ENCODE peak calls at places on chromosomes 5 and 9, in five cellular contexts. A is HCT116, O is GM12878, M is H1, N is K562. K is an unnamed sample.

GRCh38 chr5:45521067-45521466 is 175.1 kb downstream of the HCN1 start:
- DNase-seq in A (peak), N (no peak), O (no peak), M (peak), K (peak)

GRCh38 chr9:124228516-124228915 is 29.2 kb upstream of the NEK6 start:
- DNase-seq in O (no peak), A (no peak), N (no peak), M (no peak), K (no peak)

GRCh38 chr9:86176468-86176867 is 77.1 kb upstream of the GOLM1 start:
- DNase-seq in O (no peak), A (no peak), N (no peak), M (no peak), K (no peak)

GRCh38 chr9:97307500-97308163 is at the start of gene CCDC180:
- DNase-seq in M (peak), O (no peak), A (no peak), N (no peak), K (peak)

GRCh38 chr5:128487041-128487440 is 51.0 kb downstream of the FBN2 start:
- DNase-seq in A (no peak), N (no peak), M (no peak), O (no peak), K (no peak)

GRCh38 chr5:6446626-6447309 is 1.9 kb upstream of the UBE2QL1 start:
- DNase-seq in M (no peak), A (no peak), O (no peak), N (no peak), K (peak)

GRCh38 chr9:111743275-111743674 is 51.5 kb downstream of the SHOC1 start:
- DNase-seq in A (peak), O (no peak), N (no peak), M (no peak), K (no peak)

GRCh38 chr9:84850830-84851372 is 181.4 kb downstream of the NTRK2 start:
- DNase-seq in N (no peak), M (no peak), A (no peak), O (no peak), K (no peak)

GRCh38 chr5:160471761-160472160 is 50.1 kb downstream of the PTTG1 start:
- DNase-seq in O (no peak), A (no peak), M (no peak), N (no peak), K (no peak)

GRCh38 chr9:82670000-82670399 is 392.9 kb downstream of the RASEF start:
- DNase-seq in O (no peak), A (no peak), M (no peak), N (no peak), K (no peak)

GRCh38 chr5:156386976-156387375 is 60.0 kb downstream of the SGCD start:
- DNase-seq in M (no peak), A (no peak), O (no peak), N (no peak), K (no peak)

GRCh38 chr9:104905153-104905901 is 22.6 kb downstream of the ABCA1 start:
- DNase-seq in M (no peak), O (no peak), A (no peak), N (no peak), K (no peak)

GRCh38 chr5:84384604-84385575 is at the start of gene EDIL3:
- DNase-seq in O (no peak), N (no peak), A (no peak), M (peak), K (peak)

GRCh38 chr5:11642398-11642797 is 261.8 kb downstream of the CTNND2 start:
- DNase-seq in M (no peak), A (no peak), N (no peak), O (no peak), K (no peak)

GRCh38 chr5:149217802-149218153 is 53.9 kb upstream of the AFAP1L1 start:
- DNase-seq in N (no peak), O (no peak), A (no peak), M (no peak), K (no peak)

GRCh38 chr5:159448-160172 is 31.7 kb upstream of the LRRC14B start:
- DNase-seq in O (no peak), A (no peak), M (no peak), N (no peak), K (no peak)

GRCh38 chr5:94375801-94376200 is 242.6 kb downstream of the KIAA0825 start:
- DNase-seq in O (no peak), A (no peak), M (no peak), N (no peak), K (no peak)

GRCh38 chr9:135301271-135302263 is 178.0 kb upstream of the PPP1R26 start:
- DNase-seq in N (no peak), M (peak), O (no peak), A (no peak), K (no peak)

GRCh38 chr5:148290271-148291195 is 21.7 kb upstream of the SPINK7 start:
- DNase-seq in N (no peak), O (no peak), M (no peak), A (peak), K (peak)

GRCh38 chr9:5389109-5389732 is 48.5 kb downstream of the PLGRKT start:
- DNase-seq in N (no peak), M (no peak), O (peak), A (no peak), K (no peak)

GRCh38 chr9:137174722-137175293 is 3.0 kb upstream of the TMEM210 start:
- DNase-seq in O (no peak), M (peak), A (no peak), N (peak), K (peak)

GRCh38 chr9:3992924-3993323 is 306.9 kb downstream of the GLIS3 start:
- DNase-seq in N (no peak), A (no peak), M (no peak), O (no peak), K (no peak)

GRCh38 chr9:126880947-126881332 is 20.5 kb downstream of the ZBTB34 start:
- DNase-seq in N (no peak), M (no peak), O (no peak), A (no peak), K (no peak)

GRCh38 chr9:123999668-124000067 is 11.9 kb upstream of the LHX2 start:
- DNase-seq in A (no peak), N (no peak), M (peak), O (no peak), K (peak)

GRCh38 chr5:58393716-58394115 is 66.2 kb downstream of the PLK2 start:
- DNase-seq in A (no peak), M (no peak), O (no peak), N (no peak), K (no peak)

GRCh38 chr9:87898151-87898550 is 15.5 kb downstream of the SPATA31E1 start:
- DNase-seq in N (no peak), M (no peak), O (no peak), A (no peak), K (no peak)

GRCh38 chr5:137205237-137205636 is 293.9 kb downstream of the SPOCK1 start:
- DNase-seq in M (no peak), N (no peak), A (no peak), O (no peak), K (no peak)

GRCh38 chr5:434443-435146 is 8.4 kb upstream of the EXOC3 start:
- DNase-seq in M (no peak), A (no peak), O (no peak), N (no peak), K (no peak)

GRCh38 chr9:7909537-7909936 is 110.0 kb upstream of the DMAC1 start:
- DNase-seq in O (no peak), A (no peak), M (no peak), N (no peak), K (no peak)

GRCh38 chr9:70478963-70479641 is 64.6 kb upstream of the KLF9 start:
- DNase-seq in O (no peak), A (no peak), N (no peak), M (no peak), K (no peak)

GRCh38 chr5:143248822-143249579 is 154.5 kb downstream of the NR3C1 start:
- DNase-seq in M (no peak), N (peak), O (no peak), A (no peak), K (no peak)

GRCh38 chr5:119864286-119864685 is 234.9 kb downstream of the FAM170A start:
- DNase-seq in M (no peak), O (no peak), N (no peak), A (no peak), K (no peak)

DNA sequence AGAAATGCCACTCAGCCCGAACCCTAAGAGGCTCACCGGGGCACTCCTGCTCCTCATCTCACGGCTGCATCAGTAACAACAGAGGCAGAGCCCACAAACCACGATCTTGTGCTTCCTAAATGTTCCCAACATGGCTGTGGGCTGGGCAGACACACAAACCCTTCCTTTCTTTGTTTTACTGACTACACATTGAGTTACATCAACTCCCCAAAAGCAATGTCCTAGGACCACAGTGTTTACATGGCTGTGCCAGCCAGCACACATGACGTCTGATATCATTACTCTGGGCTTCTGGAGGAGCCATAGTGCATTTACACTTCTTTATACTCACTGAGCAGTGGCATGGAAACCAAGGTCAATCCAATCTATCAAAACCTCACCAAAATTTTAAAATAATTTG is 101.4 kb downstream of the LHFPL2 start:
- DNase-seq in A (no peak), M (no peak), O (no peak), N (no peak), K (no peak)
- TF ChIP-seq POLR2AphosphoS5 in A (no peak), M (no peak), O (no peak), N (no peak), K (no peak)

GRCh38 chr5:107457138-107457537 is 213.6 kb downstream of the EFNA5 start:
- DNase-seq in A (no peak), M (no peak), N (no peak), O (no peak), K (no peak)
- H3K4me2 ChIP-seq in A (no peak), M (no peak), N (no peak), O (no peak), K (no peak)

GRCh38 chr5:80192507-80193241 is 63.2 kb downstream of the SERINC5 start:
- DNase-seq in O (no peak), M (no peak), N (no peak), A (no peak), K (no peak)

GRCh38 chr5:80193421-80193820 is 62.4 kb downstream of the SERINC5 start:
- DNase-seq in O (no peak), N (no peak), M (no peak), A (no peak), K (no peak)

GRCh38 chr5:80195837-80196400 is 59.9 kb downstream of the SERINC5 start:
- DNase-seq in N (no peak), M (no peak), O (no peak), A (no peak), K (no peak)

GRCh38 chr5:80191991-80192398 is 63.9 kb downstream of the SERINC5 start:
- DNase-seq in N (peak), A (no peak), O (no peak), M (no peak), K (peak)

GRCh38 chr5:80194470-80194869 is 61.4 kb downstream of the SERINC5 start:
- DNase-seq in M (no peak), A (no peak), N (no peak), O (no peak), K (no peak)
- H3K27ac ChIP-seq in M (no peak), A (no peak), N (no peak), O (no peak), K (peak)

DNA sequence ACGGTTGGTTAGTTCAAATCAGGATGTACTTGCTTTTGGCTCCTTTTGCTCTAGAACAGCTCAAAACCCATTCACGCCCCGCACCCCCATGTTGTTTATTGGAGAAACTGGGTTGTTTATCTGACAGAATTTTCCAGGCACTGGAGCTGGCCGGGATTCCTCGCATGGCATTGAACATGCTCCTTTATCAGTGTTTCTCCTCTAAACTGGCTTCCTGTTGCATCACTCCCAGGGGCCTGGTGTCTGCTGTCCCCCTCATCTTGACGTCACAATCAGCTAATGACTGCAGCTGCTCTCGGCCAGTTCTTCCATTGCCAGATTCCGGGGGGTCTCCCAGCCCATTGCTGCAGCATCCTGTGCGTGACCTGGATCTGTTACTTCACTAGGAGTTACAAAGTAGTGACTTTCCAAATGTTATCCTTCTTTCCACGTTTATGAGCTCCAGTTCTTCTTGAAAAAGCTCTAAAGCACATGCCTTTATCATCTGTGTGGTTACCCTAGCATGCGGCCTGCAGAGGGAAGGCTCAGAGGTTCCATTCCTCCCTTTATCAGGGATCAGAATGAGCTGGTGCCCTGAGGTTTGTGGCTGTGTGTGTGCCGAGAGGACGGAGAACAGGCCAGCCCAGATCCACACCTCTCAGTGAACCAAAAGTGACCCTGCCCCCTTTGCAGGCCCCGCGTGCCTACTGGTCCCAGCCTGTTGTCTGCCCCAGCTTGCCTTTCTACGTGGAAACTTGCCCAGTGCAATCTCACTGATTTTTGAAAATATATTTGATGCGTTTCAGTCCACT is 27.4 kb downstream of the FAM163B start:
- DNase-seq in A (no peak), M (no peak), N (no peak), O (no peak), K (no peak)
- TF ChIP-seq POLR2AphosphoS5 in A (no peak), M (no peak), N (no peak), O (no peak), K (no peak)

DNA sequence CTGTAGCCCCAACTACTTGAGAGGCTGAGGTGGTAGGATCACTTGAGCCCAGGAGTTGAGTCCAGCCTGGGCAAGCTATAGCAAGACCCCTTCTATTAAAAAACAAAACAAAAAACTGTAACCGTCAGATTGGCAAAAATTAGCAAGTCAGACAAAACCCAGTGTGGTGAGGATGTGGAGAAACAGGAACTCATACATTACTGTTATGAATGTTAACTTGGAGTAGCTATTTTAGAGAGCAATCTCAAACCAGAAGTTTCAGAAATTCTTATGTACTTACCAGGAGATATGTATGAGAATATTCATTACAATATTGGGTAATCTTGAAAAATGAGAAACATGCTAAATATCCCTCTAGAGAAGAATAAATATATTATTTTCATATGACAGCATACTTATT is 120.3 kb downstream of the INVS start:
- DNase-seq in A (no peak), M (no peak), O (peak), N (no peak), K (no peak)
- H3K4me2 ChIP-seq in A (no peak), M (no peak), O (peak), N (no peak), K (no peak)

GRCh38 chr5:172945151-172945550 is 14.1 kb upstream of the RPL26L1 start:
- DNase-seq in M (no peak), N (no peak), O (no peak), A (no peak), K (no peak)
- H3K27ac ChIP-seq in M (no peak), N (no peak), O (no peak), A (no peak), K (no peak)

GRCh38 chr9:76372345-76372744 is 21.9 kb downstream of the RFK start:
- DNase-seq in N (no peak), O (no peak), A (no peak), M (no peak), K (no peak)

GRCh38 chr9:76377791-76378190 is 16.4 kb downstream of the RFK start:
- DNase-seq in N (no peak), O (no peak), A (no peak), M (no peak), K (no peak)

GRCh38 chr9:76373777-76374474 is 20.3 kb downstream of the RFK start:
- DNase-seq in M (no peak), O (no peak), N (no peak), A (no peak), K (no peak)

GRCh38 chr9:76373173-76373771 is 21.0 kb downstream of the RFK start:
- DNase-seq in M (no peak), N (no peak), A (no peak), O (no peak), K (no peak)

GRCh38 chr9:76374702-76375543 is 19.3 kb downstream of the RFK start:
- DNase-seq in O (no peak), M (no peak), A (no peak), N (peak), K (peak)
- TF ChIP-seq POLR2AphosphoS5 in O (no peak), M (no peak), A (no peak), N (no peak), K (no peak)

DNA sequence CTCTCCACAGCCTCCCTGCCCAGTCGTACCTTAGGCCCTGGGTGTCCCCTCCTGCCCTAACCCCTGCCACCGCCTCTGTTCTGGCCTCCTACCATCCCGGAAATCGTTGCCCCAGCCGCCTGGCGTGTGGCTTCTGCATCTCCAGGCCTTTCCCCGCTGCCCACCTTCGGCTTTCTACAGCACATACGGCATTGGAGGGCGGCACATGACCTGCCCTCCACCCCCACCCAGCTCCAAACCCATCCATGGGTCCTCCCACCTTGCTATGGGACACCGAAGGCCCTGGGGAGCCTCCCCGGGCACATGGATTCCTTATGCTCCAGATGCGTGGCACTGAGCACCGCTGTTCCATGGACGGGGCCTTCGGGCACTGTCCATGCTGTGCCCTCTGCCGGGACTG is 32.0 kb downstream of the FGF18 start:
- DNase-seq in A (no peak), O (no peak), N (no peak), M (no peak), K (no peak)
- H3K4me2 ChIP-seq in A (peak), O (no peak), N (no peak), M (peak), K (peak)

DNA sequence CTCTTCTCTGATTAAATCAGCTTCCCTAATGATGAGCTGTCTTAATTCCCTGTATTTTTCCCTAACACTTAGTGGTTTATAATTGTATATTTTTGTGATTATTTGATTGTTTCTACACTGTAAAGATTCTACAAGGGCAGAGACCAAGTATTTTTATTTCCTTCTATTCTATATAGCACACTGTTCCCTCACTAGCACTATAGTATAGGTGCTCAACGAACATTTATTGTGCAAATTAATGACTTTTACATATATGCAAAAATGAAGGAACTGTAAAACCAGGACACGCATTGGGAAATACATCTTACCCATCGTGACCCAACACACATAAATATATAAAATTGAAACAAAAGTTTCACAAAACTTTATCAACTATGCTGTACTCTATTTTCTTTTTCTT is 7.6 kb downstream of the KDM4C start:
- DNase-seq in M (no peak), N (no peak), A (no peak), O (no peak), K (no peak)
- H3K27ac ChIP-seq in M (no peak), N (no peak), A (no peak), O (no peak), K (peak)